ENCODE peak calls at places on chromosomes 5 and 9, in eight cellular contexts. Q is H9, W is AG04450, X is heart left ventricle, M is A549, Y is heart right ventricle, P is fibroblast of lung, R is PC-3. O is an unnamed sample.

GRCh38 chr9:6567140-6567591 is 78.4 kb downstream of the GLDC start:
- DNase-seq in R (peak; percentile 87), Y (no peak), P (peak; percentile 92), M (peak; percentile 79), X (no peak), W (peak; percentile 63), Q (no peak), O (peak; percentile 97)

GRCh38 chr9:36328798-36329411 is 70.7 kb upstream of the GNE start:
- DNase-seq in R (peak; percentile 77), Y (no peak), M (peak; percentile 82), Q (no peak), P (peak; percentile 87), W (peak; percentile 64), X (peak; percentile 35), O (no peak)

GRCh38 chr9:81871695-81872094 is 56.5 kb upstream of the SPATA31D4 start:
- DNase-seq in M (peak; percentile 44), Y (no peak), W (no peak), Q (no peak), X (no peak), P (peak; percentile 46), R (peak; percentile 58), O (no peak)

GRCh38 chr9:114098660-114099522 is at the start of gene KIF12:
- DNase-seq in X (no peak), M (peak; percentile 57), P (no peak), W (no peak), Q (peak; percentile 86), Y (no peak), R (peak; percentile 25), O (no peak)

GRCh38 chr5:2174572-2174971 is 291.8 kb upstream of the IRX4 start:
- DNase-seq in W (no peak), R (no peak), X (no peak), M (no peak), Q (no peak), P (no peak), Y (no peak), O (no peak)

GRCh38 chr9:89743576-89744254 is 138.9 kb downstream of the GADD45G start:
- DNase-seq in R (no peak), X (no peak), M (no peak), P (no peak), W (no peak), Q (peak; percentile 76), Y (no peak), O (no peak)

GRCh38 chr9:23747088-23747748 is 78.8 kb downstream of the ELAVL2 start:
- DNase-seq in Y (no peak), X (no peak), Q (no peak), W (no peak), R (peak; percentile 50), M (no peak), P (no peak), O (peak; percentile 27)

GRCh38 chr5:142521706-142522105 is 164.2 kb downstream of the FGF1 start:
- DNase-seq in M (no peak), R (no peak), P (no peak), X (no peak), Y (no peak), Q (no peak), W (no peak), O (no peak)

GRCh38 chr5:149828161-149829011 is 98.3 kb downstream of the PPARGC1B start:
- DNase-seq in R (peak; percentile 97), W (peak; percentile 85), X (peak; percentile 85), Y (peak; percentile 87), P (peak; percentile 93), M (peak; percentile 91), Q (peak; percentile 86), O (peak; percentile 74)

GRCh38 chr5:176359658-176360057 is 1.9 kb downstream of the KIAA1191 start:
- DNase-seq in R (peak; percentile 15), P (peak; percentile 62), X (no peak), Y (no peak), W (no peak), M (no peak), Q (no peak), O (peak; percentile 3)

GRCh38 chr5:5523066-5523505 is 100.6 kb downstream of the ICE1 start:
- DNase-seq in W (no peak), M (peak; percentile 32), P (peak; percentile 0), R (peak; percentile 10), X (no peak), Q (no peak), Y (no peak), O (no peak)

GRCh38 chr9:120886490-120886967 is 9.5 kb upstream of the PHF19 start:
- DNase-seq in X (no peak), Y (peak; percentile 30), P (peak; percentile 72), Q (no peak), M (no peak), W (no peak), R (peak; percentile 77), O (no peak)

GRCh38 chr5:6704361-6704851 is 8.8 kb upstream of the TENT4A start:
- DNase-seq in M (no peak), Y (peak; percentile 70), R (peak; percentile 95), Q (no peak), P (peak; percentile 75), W (peak; percentile 71), X (peak; percentile 84), O (peak; percentile 43)

GRCh38 chr5:173789031-173789920 is 98.9 kb upstream of the CPEB4 start:
- DNase-seq in M (no peak), Q (no peak), P (peak; percentile 73), X (no peak), R (peak; percentile 87), W (peak; percentile 33), Y (no peak), O (no peak)

GRCh38 chr5:81513982-81514381 is 120.0 kb upstream of the ACOT12 start:
- DNase-seq in R (peak; percentile 34), X (no peak), Y (no peak), Q (no peak), M (peak; percentile 8), P (peak; percentile 34), W (no peak), O (no peak)

GRCh38 chr5:36152324-36153298 is 700 bp downstream of the SKP2 start:
- DNase-seq in X (no peak), P (peak; percentile 45), R (peak; percentile 12), Y (no peak), Q (no peak), M (no peak), W (no peak), O (no peak)

GRCh38 chr5:117880932-117881331 is 1107.4 kb downstream of the DTWD2 start:
- DNase-seq in P (no peak), R (no peak), W (no peak), Y (no peak), Q (no peak), M (no peak), X (no peak), O (no peak)

GRCh38 chr9:86122309-86122708 is 23.0 kb upstream of the GOLM1 start:
- DNase-seq in M (peak; percentile 39), Q (peak; percentile 36), R (no peak), X (no peak), P (no peak), W (no peak), Y (no peak), O (no peak)

GRCh38 chr9:128167209-128167608 is 7.1 kb downstream of the BBLN start:
- DNase-seq in Q (no peak), W (no peak), P (no peak), M (no peak), R (no peak), X (no peak), Y (no peak), O (no peak)

GRCh38 chr9:128169492-128169891 is 9.4 kb downstream of the BBLN start:
- DNase-seq in R (no peak), P (no peak), M (no peak), W (no peak), X (no peak), Y (no peak), Q (no peak), O (no peak)

GRCh38 chr9:128166169-128166568 is 6.1 kb downstream of the BBLN start:
- DNase-seq in Q (no peak), W (no peak), X (no peak), P (no peak), Y (no peak), R (no peak), M (no peak), O (no peak)

GRCh38 chr9:128169925-128170324 is 9.9 kb downstream of the BBLN start:
- DNase-seq in R (no peak), W (no peak), Y (no peak), Q (no peak), X (no peak), P (no peak), M (no peak), O (no peak)

DNA sequence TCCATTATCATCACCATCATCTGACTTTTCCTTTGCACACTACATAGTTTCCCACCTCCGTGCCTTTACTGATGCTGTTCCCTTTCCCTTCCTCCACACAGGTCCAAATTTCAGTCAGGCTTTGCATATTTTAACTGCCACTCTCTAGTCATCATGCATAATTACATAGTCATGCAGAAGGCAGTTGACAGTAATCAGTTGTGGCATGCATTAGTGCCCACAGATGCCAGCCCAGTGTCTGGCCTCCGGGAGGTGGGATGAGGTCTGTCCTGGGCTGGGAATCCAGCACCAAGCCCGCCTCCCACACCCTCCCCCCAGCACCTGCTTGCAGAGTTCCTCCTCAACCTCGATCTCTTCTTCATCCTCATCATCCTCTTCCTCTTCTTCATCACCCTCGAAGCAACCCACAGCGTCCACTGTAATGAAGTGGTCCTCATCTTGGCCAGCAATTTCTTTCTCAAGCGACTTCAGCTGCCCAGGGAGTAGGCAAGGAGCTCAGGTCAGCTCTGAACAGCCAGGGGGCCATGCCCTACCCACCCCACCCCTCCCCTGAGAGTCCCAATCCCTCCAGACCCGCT is 8.8 kb downstream of the BBLN start:
- DNase-seq in Y (no peak), W (no peak), Q (no peak), X (no peak), M (no peak), R (no peak), P (no peak), O (no peak)
- H3K27ac ChIP-seq in Y (no peak overlapping the region), W (no peak overlapping the region), Q (no peak overlapping the region), X (no peak overlapping the region), M (no peak overlapping the region), R (no peak overlapping the region), P (no peak overlapping the region), O (no peak overlapping the region)

GRCh38 chr5:74916831-74917710 is 50.9 kb upstream of the FAM169A start:
- DNase-seq in Y (no peak), Q (no peak), W (no peak), R (peak; percentile 78), M (peak; percentile 83), X (no peak), P (no peak), O (peak; percentile 57)
- H3K27ac ChIP-seq in Y (no peak overlapping the region), Q (no peak overlapping the region), W (no peak overlapping the region), R (peak overlapping the region; percentile 12), M (no peak overlapping the region), X (no peak overlapping the region), P (no peak overlapping the region), O (peak overlapping the region; percentile 13)

DNA sequence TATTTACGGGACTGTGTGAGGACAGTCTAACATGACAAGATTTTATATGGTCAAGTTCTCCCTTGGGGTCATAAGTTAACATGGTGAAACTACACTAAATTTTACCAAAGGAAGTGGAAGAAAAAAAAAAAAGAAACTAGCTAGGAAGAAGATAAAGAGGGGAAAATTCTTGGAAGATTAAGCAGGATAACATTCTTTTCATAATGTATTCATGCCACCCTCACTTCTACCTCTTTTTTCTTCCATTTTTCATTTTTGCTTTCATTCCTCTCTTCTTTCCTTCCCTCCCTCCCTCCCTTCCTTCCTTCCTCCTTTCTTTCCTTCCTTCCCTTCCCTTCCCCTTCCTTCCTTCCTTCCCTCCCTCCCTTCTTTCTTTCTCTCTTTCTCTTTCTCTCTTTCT is 254.6 kb downstream of the RFX3 start:
- DNase-seq in R (no peak), W (no peak), P (no peak), X (no peak), Q (no peak), M (no peak), Y (no peak), O (no peak)
- H3K27ac ChIP-seq in R (no peak overlapping the region), W (no peak overlapping the region), P (no peak overlapping the region), X (no peak overlapping the region), Q (no peak overlapping the region), M (no peak overlapping the region), Y (no peak overlapping the region), O (no peak overlapping the region)

GRCh38 chr5:76790632-76791290 is 28.1 kb upstream of the F2RL1 start:
- DNase-seq in W (peak; percentile 94), P (peak; percentile 99), X (peak; percentile 34), M (peak; percentile 94), Q (no peak), R (peak; percentile 93), Y (no peak), O (peak; percentile 93)
- H3K27ac ChIP-seq in W (peak overlapping the region; percentile 96), P (peak overlapping the region; percentile 92), X (peak overlapping the region; percentile 69), M (peak overlapping the region; percentile 87), Q (no peak overlapping the region), R (peak overlapping the region; percentile 100), Y (peak overlapping the region; percentile 83), O (peak overlapping the region; percentile 94)